ENCODE peak calls at places on chromosomes 12 and 14, in five cellular contexts. H is HepG2, Z is SK-N-SH, M is GM12878, V is K562. J is an unnamed sample.

GRCh38 chr12:28172434-28173030 is 17.7 kb upstream of the CCDC91 start:
- DNase-seq in V (peak), H (peak), Z (peak), M (no peak), J (no peak)

GRCh38 chr14:101192661-101193000 is 289.1 kb upstream of the RTL1 start:
- DNase-seq in V (no peak), Z (no peak), M (no peak), H (no peak), J (no peak)

GRCh38 chr12:58732894-58733293 is 187.4 kb downstream of the LRIG3 start:
- DNase-seq in M (no peak), V (no peak), Z (no peak), H (no peak), J (no peak)

GRCh38 chr12:111154180-111154579 is 214.7 kb downstream of the PHETA1 start:
- DNase-seq in M (no peak), Z (no peak), V (no peak), H (no peak), J (no peak)

GRCh38 chr14:51750542-51750941 is 98.8 kb downstream of the FRMD6 start:
- DNase-seq in M (no peak), Z (peak), V (no peak), H (peak), J (no peak)

GRCh38 chr12:92602476-92602875 is 100.3 kb upstream of the PLEKHG7 start:
- DNase-seq in V (no peak), M (no peak), Z (no peak), H (no peak), J (no peak)

GRCh38 chr14:34713681-34714319 is 593 bp downstream of the CFL2 start:
- DNase-seq in H (peak), V (peak), Z (no peak), M (no peak), J (no peak)

GRCh38 chr12:102484017-102484731 is 3.8 kb upstream of the IGF1 start:
- DNase-seq in H (peak), Z (peak), M (peak), V (peak), J (peak)

GRCh38 chr12:89702503-89702902 is 6.1 kb downstream of the ATP2B1 start:
- DNase-seq in Z (no peak), H (no peak), V (no peak), M (no peak), J (no peak)

GRCh38 chr12:40312982-40313576 is 88.3 kb downstream of the LRRK2 start:
- DNase-seq in V (no peak), M (no peak), H (peak), Z (peak), J (peak)

GRCh38 chr12:3168775-3169221 is 91.6 kb downstream of the TSPAN9 start:
- DNase-seq in H (no peak), M (no peak), Z (no peak), V (peak), J (no peak)

GRCh38 chr14:68172664-68173063 is 353.1 kb downstream of the RAD51B start:
- DNase-seq in H (peak), M (peak), Z (no peak), V (no peak), J (no peak)

GRCh38 chr12:39581592-39581991 is 38.0 kb downstream of the ABCD2 start:
- DNase-seq in Z (no peak), M (no peak), H (no peak), V (no peak), J (no peak)

GRCh38 chr12:110042260-110042659 is 6.1 kb downstream of the C12orf76 start:
- DNase-seq in M (no peak), V (no peak), Z (no peak), H (peak), J (no peak)

GRCh38 chr14:95871531-95871930 is 5.1 kb upstream of the TUNAR start:
- DNase-seq in V (no peak), M (no peak), H (no peak), Z (no peak), J (no peak)

GRCh38 chr12:27237790-27238771 is 6.0 kb upstream of the STK38L start:
- DNase-seq in H (no peak), Z (no peak), V (no peak), M (peak), J (peak)

GRCh38 chr14:35234007-35234406 is 58.2 kb upstream of the PSMA6 start:
- DNase-seq in M (no peak), V (no peak), Z (no peak), H (no peak), J (no peak)

GRCh38 chr14:40318211-40318719 is 886.0 kb upstream of the FBXO33 start:
- DNase-seq in Z (no peak), V (no peak), H (no peak), M (no peak), J (no peak)

GRCh38 chr12:67617619-67618018 is 30.9 kb upstream of the DYRK2 start:
- DNase-seq in V (no peak), Z (no peak), M (no peak), H (no peak), J (no peak)

GRCh38 chr12:3362751-3363150 is 128.3 kb upstream of the PRMT8 start:
- DNase-seq in Z (no peak), V (no peak), H (no peak), M (no peak), J (no peak)

GRCh38 chr14:76045773-76046172 is 60.2 kb downstream of the IFT43 start:
- DNase-seq in M (no peak), V (no peak), H (no peak), Z (no peak), J (no peak)

GRCh38 chr12:85951823-85952222 is 77.7 kb downstream of the NTS start:
- DNase-seq in Z (peak), V (no peak), H (no peak), M (no peak), J (no peak)

GRCh38 chr14:35287481-35288013 is 4.6 kb upstream of the PSMA6 start:
- DNase-seq in H (no peak), V (no peak), Z (no peak), M (peak), J (peak)

GRCh38 chr14:69711471-69712216 is 55.3 kb upstream of the SRSF5 start:
- DNase-seq in M (no peak), H (no peak), V (no peak), Z (no peak), J (peak)

GRCh38 chr12:48717252-48717695 is 767 bp upstream of the CCNT1 start:
- DNase-seq in M (peak), H (no peak), Z (no peak), V (no peak), J (no peak)

GRCh38 chr14:55706341-55706684 is 126.3 kb downstream of the KTN1 start:
- DNase-seq in M (no peak), H (no peak), V (no peak), Z (no peak), J (no peak)
- TF ChIP-seq REST in M (no peak), H (no peak), V (no peak), Z (no peak), J (no peak)

DNA sequence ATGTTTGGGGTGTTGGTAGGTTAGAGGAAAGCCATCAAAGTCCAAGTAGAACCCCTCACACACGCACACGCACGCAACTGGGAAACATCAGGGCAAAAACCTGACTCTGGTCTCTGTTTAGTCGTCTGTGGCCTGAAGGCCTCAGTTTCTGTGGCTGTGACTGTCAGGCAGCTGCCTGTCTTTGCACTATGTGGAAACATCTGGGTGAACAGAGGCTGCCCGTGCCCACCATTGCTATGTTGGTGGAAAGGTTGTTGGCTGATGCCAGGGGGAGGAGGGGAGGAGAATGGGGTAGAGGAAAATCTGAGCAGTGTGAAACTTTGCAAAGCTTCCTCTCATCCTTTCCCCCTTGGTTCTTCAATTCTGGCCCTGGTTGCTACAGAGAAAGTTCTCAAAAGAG is 7.4 kb downstream of the HOXC10 start:
- DNase-seq in M (no peak), H (no peak), V (no peak), Z (no peak), J (no peak)
- H3K4me3 ChIP-seq in M (no peak), H (no peak), V (no peak), Z (no peak), J (no peak)

GRCh38 chr12:70741266-70741665 is 104.0 kb upstream of the PTPRB start:
- DNase-seq in H (no peak), M (no peak), Z (no peak), V (no peak), J (no peak)

GRCh38 chr12:70739741-70740140 is 102.5 kb upstream of the PTPRB start:
- DNase-seq in H (no peak), V (no peak), M (no peak), Z (no peak), J (no peak)

GRCh38 chr12:70745066-70745465 is 107.8 kb upstream of the PTPRB start:
- DNase-seq in Z (no peak), H (no peak), M (no peak), V (no peak), J (no peak)

GRCh38 chr12:70747445-70747844 is 110.2 kb upstream of the PTPRB start:
- DNase-seq in V (no peak), H (no peak), Z (no peak), M (no peak), J (no peak)

GRCh38 chr12:70744133-70744532 is 106.9 kb upstream of the PTPRB start:
- DNase-seq in V (no peak), M (no peak), Z (no peak), H (no peak), J (no peak)
- TF ChIP-seq GABPA in V (no peak), M (no peak), Z (no peak), H (no peak), J (no peak)

GRCh38 chr12:53328043-53328435 is 6.6 kb upstream of the AAAS start:
- DNase-seq in H (peak), M (no peak), V (peak), Z (no peak), J (no peak)
- TF ChIP-seq REST in H (no peak), M (no peak), V (no peak), Z (no peak), J (no peak)

J was measured in HL-60.